ENCODE peak calls at places on chromosomes 4 and X, in seven cellular contexts. X is fibroblast of the conjunctiva; B is ureter; Q is Caco-2; L is NCI-H1105; M is brain microvascular endothelial cell; G is CD4-positive, alpha-beta T cell. E is an unnamed sample.
A peak's percentile ranks its signal among the peaks of the same experiment; 100 is the strongest.

GRCh38 chrX:133749370-133749769 is 236.0 kb downstream of the GPC3 start:
- DNase-seq in X (no peak), B (no peak), Q (no peak), L (no peak), M (no peak), G (no peak), E (no peak)

GRCh38 chr4:39814403-39815185 is 116.7 kb downstream of the UBE2K start:
- DNase-seq in X (no peak), B (no peak), Q (peak; percentile 10), L (no peak), M (peak; percentile 5), G (no peak), E (peak; percentile 29)

GRCh38 chr4:134470544-134470943 is 269.0 kb upstream of the PABPC4L start:
- DNase-seq in X (no peak), B (no peak), Q (peak; percentile 42), L (no peak), M (peak; percentile 18), G (no peak), E (peak; percentile 0)

GRCh38 chrX:110042521-110042920 is 39.6 kb downstream of the TMEM164 start:
- DNase-seq in X (no peak), B (no peak), Q (no peak), L (no peak), M (no peak), G (no peak), E (peak; percentile 59)

GRCh38 chrX:153821066-153821465 is 9.3 kb downstream of the PDZD4 start:
- DNase-seq in X (no peak), B (no peak), Q (no peak), L (no peak), M (no peak), G (no peak), E (no peak)

GRCh38 chrX:85391879-85392238 is 12.4 kb upstream of the POF1B start:
- DNase-seq in X (no peak), B (no peak), Q (no peak), L (no peak), M (no peak), G (no peak), E (no peak)

GRCh38 chr4:113446019-113446418 is 315.5 kb downstream of the CAMK2D start:
- DNase-seq in X (no peak), B (no peak), Q (no peak), L (no peak), M (no peak), G (no peak), E (peak; percentile 97)

GRCh38 chrX:39802354-39802753 is 295.4 kb downstream of the BCOR start:
- DNase-seq in X (no peak), B (no peak), Q (no peak), L (no peak), M (no peak), G (no peak), E (no peak)

GRCh38 chrX:48905090-48905790 is 6.2 kb downstream of the SLC35A2 start:
- DNase-seq in X (no peak), B (no peak), Q (no peak), L (no peak), M (no peak), G (no peak), E (no peak)

GRCh38 chr4:138910914-138911336 is 104.7 kb upstream of the NOCT start:
- DNase-seq in X (peak; percentile 55), B (peak; percentile 79), Q (peak; percentile 71), L (peak; percentile 67), M (peak; percentile 93), G (no peak), E (peak; percentile 70)

GRCh38 chr4:8403981-8404380 is 36.5 kb downstream of the ACOX3 start:
- DNase-seq in X (no peak), B (no peak), Q (no peak), L (no peak), M (no peak), G (no peak), E (no peak)

GRCh38 chr4:130563185-130563890 is 1467.4 kb downstream of the C4orf33 start:
- DNase-seq in X (peak; percentile 53), B (no peak), Q (peak; percentile 54), L (no peak), M (peak; percentile 70), G (no peak), E (peak; percentile 82)

GRCh38 chr4:39346856-39347519 is 19.2 kb downstream of the RFC1 start:
- DNase-seq in X (no peak), B (no peak), Q (no peak), L (no peak), M (no peak), G (no peak), E (no peak)

GRCh38 chrX:124555036-124555595 is 208.8 kb downstream of the SH2D1A start:
- DNase-seq in X (no peak), B (no peak), Q (no peak), L (no peak), M (peak; percentile 24), G (no peak), E (peak; percentile 61)

GRCh38 chr4:15197005-15197404 is 194.7 kb downstream of the CPEB2 start:
- DNase-seq in X (peak; percentile 13), B (no peak), Q (peak; percentile 5), L (no peak), M (peak; percentile 66), G (no peak), E (peak; percentile 65)

GRCh38 chr4:153335665-153336064 is 8.8 kb upstream of the MND1 start:
- DNase-seq in X (no peak), B (no peak), Q (no peak), L (no peak), M (no peak), G (no peak), E (peak; percentile 15)

GRCh38 chr4:1855334-1856070 is 454 bp downstream of the LETM1 start:
- DNase-seq in X (no peak), B (peak; percentile 54), Q (no peak), L (no peak), M (no peak), G (no peak), E (no peak)

GRCh38 chr4:78656968-78657445 is 105.4 kb downstream of the ANXA3 start:
- DNase-seq in X (no peak), B (no peak), Q (no peak), L (no peak), M (no peak), G (no peak), E (no peak)

GRCh38 chrX:67922950-67923349 is 379.1 kb downstream of the AR start:
- DNase-seq in X (no peak), B (no peak), Q (no peak), L (no peak), M (no peak), G (no peak), E (no peak)

GRCh38 chr4:41620594-41621256 is 82.8 kb downstream of the LIMCH1 start:
- DNase-seq in X (no peak), B (no peak), Q (no peak), L (no peak), M (no peak), G (no peak), E (no peak)

GRCh38 chr4:90979551-90979950 is 852.4 kb downstream of the CCSER1 start:
- DNase-seq in X (no peak), B (no peak), Q (no peak), L (no peak), M (no peak), G (no peak), E (no peak)

GRCh38 chr4:56821394-56822263 is at the start of gene SPINK2:
- DNase-seq in X (no peak), B (peak; percentile 46), Q (peak; percentile 73), L (peak; percentile 55), M (no peak), G (peak; percentile 66), E (no peak)

GRCh38 chr4:173536808-173537429 is 6.9 kb upstream of the HAND2 start:
- DNase-seq in X (no peak), B (no peak), Q (peak; percentile 15), L (no peak), M (no peak), G (no peak), E (no peak)

GRCh38 chr4:5084911-5085475 is 33.7 kb downstream of the STK32B start:
- DNase-seq in X (no peak), B (no peak), Q (no peak), L (no peak), M (peak; percentile 47), G (no peak), E (no peak)

GRCh38 chrX:140088438-140088837 is 123.1 kb upstream of the CXorf66 start:
- DNase-seq in X (no peak), B (no peak), Q (no peak), L (no peak), M (no peak), G (no peak), E (no peak)

GRCh38 chrX:133321441-133321840 is 93.8 kb downstream of the GPC4 start:
- DNase-seq in X (no peak), B (no peak), Q (no peak), L (no peak), M (no peak), G (no peak), E (no peak)

GRCh38 chrX:153876112-153876491 is 9.9 kb downstream of the L1CAM start:
- DNase-seq in X (no peak), B (no peak), Q (no peak), L (no peak), M (no peak), G (no peak), E (no peak)

GRCh38 chr4:81255524-81255923 is 40.5 kb upstream of the PRKG2 start:
- DNase-seq in X (peak; percentile 60), B (no peak), Q (no peak), L (no peak), M (peak; percentile 76), G (no peak), E (peak; percentile 94)

GRCh38 chr4:140037353-140038030 is 116.5 kb downstream of the MAML3 start:
- DNase-seq in X (peak; percentile 44), B (no peak), Q (peak; percentile 68), L (no peak), M (peak; percentile 91), G (no peak), E (peak; percentile 91)

E was measured in fibroblast of mammary gland.